ENCODE peak calls at places on chromosomes 16 and 17, in eight cellular contexts. One of them, this sample, is unnamed.

GRCh38 chr17:48046296-48046695 is 1.9 kb upstream of the NFE2L1 start:
- DNase-seq in mammary epithelial cell: no peak
- DNase-seq in pancreas: no peak
- DNase-seq in fibroblast of lung: no peak
- DNase-seq in heart left ventricle: no peak
- DNase-seq in NT2/D1: no peak
- DNase-seq in small intestine: no peak
- DNase-seq in CD8-positive, alpha-beta T cell: no peak
- DNase-seq in this sample: no peak

GRCh38 chr17:57993471-57994365 is 5.7 kb upstream of the VEZF1 start:
- DNase-seq in mammary epithelial cell: no peak
- DNase-seq in pancreas: no peak
- DNase-seq in fibroblast of lung: no peak
- DNase-seq in heart left ventricle: no peak
- DNase-seq in NT2/D1: no peak
- DNase-seq in small intestine: peak; percentile 41
- DNase-seq in CD8-positive, alpha-beta T cell: no peak
- DNase-seq in this sample: no peak

GRCh38 chr17:58313815-58314705 is 14.5 kb downstream of the TSPOAP1 start:
- DNase-seq in mammary epithelial cell: no peak
- DNase-seq in pancreas: no peak
- DNase-seq in fibroblast of lung: no peak
- DNase-seq in heart left ventricle: no peak
- DNase-seq in NT2/D1: no peak
- DNase-seq in small intestine: no peak
- DNase-seq in CD8-positive, alpha-beta T cell: no peak
- DNase-seq in this sample: no peak

GRCh38 chr16:2148714-2149629 is 547 bp downstream of the RAB26 start:
- DNase-seq in mammary epithelial cell: peak; percentile 48
- DNase-seq in pancreas: peak; percentile 64
- DNase-seq in fibroblast of lung: no peak
- DNase-seq in heart left ventricle: no peak
- DNase-seq in NT2/D1: no peak
- DNase-seq in small intestine: peak; percentile 23
- DNase-seq in CD8-positive, alpha-beta T cell: no peak
- DNase-seq in this sample: no peak

GRCh38 chr16:70679653-70680494 is 6.0 kb downstream of the MTSS2 start:
- DNase-seq in mammary epithelial cell: no peak
- DNase-seq in pancreas: no peak
- DNase-seq in fibroblast of lung: no peak
- DNase-seq in heart left ventricle: peak; percentile 38
- DNase-seq in NT2/D1: no peak
- DNase-seq in small intestine: no peak
- DNase-seq in CD8-positive, alpha-beta T cell: no peak
- DNase-seq in this sample: no peak

GRCh38 chr16:17836868-17837602 is 366.3 kb upstream of the XYLT1 start:
- DNase-seq in mammary epithelial cell: peak; percentile 93
- DNase-seq in pancreas: no peak
- DNase-seq in fibroblast of lung: peak; percentile 86
- DNase-seq in heart left ventricle: no peak
- DNase-seq in NT2/D1: peak; percentile 93
- DNase-seq in small intestine: no peak
- DNase-seq in CD8-positive, alpha-beta T cell: no peak
- DNase-seq in this sample: peak; percentile 98

GRCh38 chr17:19454074-19454473 is 43.0 kb downstream of the RNF112 start:
- DNase-seq in mammary epithelial cell: no peak
- DNase-seq in pancreas: no peak
- DNase-seq in fibroblast of lung: no peak
- DNase-seq in heart left ventricle: no peak
- DNase-seq in NT2/D1: no peak
- DNase-seq in small intestine: no peak
- DNase-seq in CD8-positive, alpha-beta T cell: no peak
- DNase-seq in this sample: no peak

GRCh38 chr16:56608876-56609462 is 585 bp downstream of the MT2A start:
- DNase-seq in mammary epithelial cell: no peak
- DNase-seq in pancreas: peak; percentile 22
- DNase-seq in fibroblast of lung: no peak
- DNase-seq in heart left ventricle: peak; percentile 36
- DNase-seq in NT2/D1: no peak
- DNase-seq in small intestine: no peak
- DNase-seq in CD8-positive, alpha-beta T cell: no peak
- DNase-seq in this sample: no peak

GRCh38 chr17:39231091-39231561 is 5.4 kb upstream of the STAC2 start:
- DNase-seq in mammary epithelial cell: no peak
- DNase-seq in pancreas: no peak
- DNase-seq in fibroblast of lung: no peak
- DNase-seq in heart left ventricle: no peak
- DNase-seq in NT2/D1: no peak
- DNase-seq in small intestine: no peak
- DNase-seq in CD8-positive, alpha-beta T cell: no peak
- DNase-seq in this sample: no peak

GRCh38 chr17:8499614-8500013 is 63.9 kb downstream of the NDEL1 start:
- DNase-seq in mammary epithelial cell: no peak
- DNase-seq in pancreas: no peak
- DNase-seq in fibroblast of lung: no peak
- DNase-seq in heart left ventricle: no peak
- DNase-seq in NT2/D1: no peak
- DNase-seq in small intestine: no peak
- DNase-seq in CD8-positive, alpha-beta T cell: no peak
- DNase-seq in this sample: no peak

GRCh38 chr17:44543213-44543904 is 13.9 kb upstream of the FZD2 start:
- DNase-seq in mammary epithelial cell: peak; percentile 57
- DNase-seq in pancreas: no peak
- DNase-seq in fibroblast of lung: peak; percentile 80
- DNase-seq in heart left ventricle: no peak
- DNase-seq in NT2/D1: peak; percentile 92
- DNase-seq in small intestine: no peak
- DNase-seq in CD8-positive, alpha-beta T cell: no peak
- DNase-seq in this sample: peak; percentile 86

GRCh38 chr17:54814371-54814770 is 86.3 kb upstream of the TOM1L1 start:
- DNase-seq in mammary epithelial cell: no peak
- DNase-seq in pancreas: no peak
- DNase-seq in fibroblast of lung: no peak
- DNase-seq in heart left ventricle: no peak
- DNase-seq in NT2/D1: no peak
- DNase-seq in small intestine: no peak
- DNase-seq in CD8-positive, alpha-beta T cell: no peak
- DNase-seq in this sample: no peak

GRCh38 chr17:76271669-76272540 is 6.8 kb downstream of the UBALD2 start:
- DNase-seq in mammary epithelial cell: no peak
- DNase-seq in pancreas: peak; percentile 82
- DNase-seq in fibroblast of lung: no peak
- DNase-seq in heart left ventricle: peak; percentile 50
- DNase-seq in NT2/D1: no peak
- DNase-seq in small intestine: peak; percentile 59
- DNase-seq in CD8-positive, alpha-beta T cell: peak; percentile 32
- DNase-seq in this sample: no peak

GRCh38 chr16:693364-693763 is 3.2 kb upstream of the WDR24 start:
- DNase-seq in mammary epithelial cell: no peak
- DNase-seq in pancreas: no peak
- DNase-seq in fibroblast of lung: no peak
- DNase-seq in heart left ventricle: no peak
- DNase-seq in NT2/D1: no peak
- DNase-seq in small intestine: no peak
- DNase-seq in CD8-positive, alpha-beta T cell: no peak
- DNase-seq in this sample: no peak

GRCh38 chr17:38600906-38601305 is 4.8 kb downstream of the SRCIN1 start:
- DNase-seq in mammary epithelial cell: no peak
- DNase-seq in pancreas: no peak
- DNase-seq in fibroblast of lung: no peak
- DNase-seq in heart left ventricle: no peak
- DNase-seq in NT2/D1: no peak
- DNase-seq in small intestine: no peak
- DNase-seq in CD8-positive, alpha-beta T cell: no peak
- DNase-seq in this sample: no peak

GRCh38 chr17:8499171-8499570 is 63.5 kb downstream of the NDEL1 start:
- DNase-seq in mammary epithelial cell: no peak
- DNase-seq in pancreas: no peak
- DNase-seq in fibroblast of lung: no peak
- DNase-seq in heart left ventricle: no peak
- DNase-seq in NT2/D1: no peak
- DNase-seq in small intestine: no peak
- DNase-seq in CD8-positive, alpha-beta T cell: no peak
- DNase-seq in this sample: no peak

GRCh38 chr16:80684136-80684765 is 120.1 kb downstream of the CDYL2 start:
- DNase-seq in mammary epithelial cell: no peak
- DNase-seq in pancreas: no peak
- DNase-seq in fibroblast of lung: no peak
- DNase-seq in heart left ventricle: no peak
- DNase-seq in NT2/D1: no peak
- DNase-seq in small intestine: no peak
- DNase-seq in CD8-positive, alpha-beta T cell: no peak
- DNase-seq in this sample: no peak

GRCh38 chr16:78122774-78123315 is 23.4 kb downstream of the WWOX start:
- DNase-seq in mammary epithelial cell: peak; percentile 57
- DNase-seq in pancreas: no peak
- DNase-seq in fibroblast of lung: peak; percentile 77
- DNase-seq in heart left ventricle: no peak
- DNase-seq in NT2/D1: no peak
- DNase-seq in small intestine: peak; percentile 65
- DNase-seq in CD8-positive, alpha-beta T cell: no peak
- DNase-seq in this sample: peak; percentile 10

DNA sequence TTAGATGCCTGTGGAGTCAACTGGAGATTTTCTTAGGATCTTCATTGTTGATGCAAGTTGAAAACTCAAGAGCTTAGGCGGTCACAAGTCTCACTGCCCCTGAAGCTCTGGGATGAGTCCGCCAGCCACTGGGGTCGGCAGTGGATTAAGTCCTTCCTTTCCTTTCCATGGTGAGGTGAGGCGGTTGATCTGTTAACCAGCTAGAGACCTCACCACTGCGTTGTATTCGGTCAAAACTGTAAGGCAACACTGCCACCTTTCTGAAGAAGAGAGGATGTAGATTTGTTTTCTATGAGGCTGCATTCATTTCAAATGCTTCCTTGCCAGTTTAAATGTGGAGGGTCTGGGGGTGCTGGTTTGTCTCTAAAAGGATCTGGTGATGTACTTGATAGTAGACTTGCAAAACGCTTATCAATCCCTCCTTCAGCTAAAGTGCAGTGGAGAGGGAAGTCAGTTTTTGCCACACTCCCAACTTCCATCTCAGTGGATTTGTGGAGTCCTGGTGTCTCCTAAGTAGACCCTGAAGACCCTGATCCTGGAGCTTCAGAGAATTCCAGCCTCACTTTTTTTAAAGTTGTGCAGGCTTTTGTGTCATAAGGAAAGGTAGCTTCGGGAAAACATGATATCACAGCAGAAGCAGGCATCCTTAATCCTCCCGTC is 1.7 kb downstream of the MYOCD start:
- DNase-seq in mammary epithelial cell: no peak
- DNase-seq in pancreas: no peak
- DNase-seq in fibroblast of lung: peak; percentile 77
- DNase-seq in heart left ventricle: peak; percentile 46
- DNase-seq in NT2/D1: peak; percentile 32
- DNase-seq in small intestine: peak; percentile 56
- DNase-seq in CD8-positive, alpha-beta T cell: no peak
- DNase-seq in this sample: peak; percentile 78
- H3K4me3 ChIP-seq in mammary epithelial cell: no peak overlapping the region
- H3K4me3 ChIP-seq in pancreas: no peak overlapping the region
- H3K4me3 ChIP-seq in fibroblast of lung: no peak overlapping the region
- H3K4me3 ChIP-seq in heart left ventricle: peak overlapping the region; percentile 53
- H3K4me3 ChIP-seq in NT2/D1: peak overlapping the region; percentile 11
- H3K4me3 ChIP-seq in small intestine: no peak overlapping the region
- H3K4me3 ChIP-seq in CD8-positive, alpha-beta T cell: no peak overlapping the region
- H3K4me3 ChIP-seq in this sample: no peak overlapping the region

GRCh38 chr17:17088511-17089205 is 46.4 kb downstream of the MPRIP start:
- DNase-seq in mammary epithelial cell: no peak
- DNase-seq in pancreas: no peak
- DNase-seq in fibroblast of lung: no peak
- DNase-seq in heart left ventricle: no peak
- DNase-seq in NT2/D1: no peak
- DNase-seq in small intestine: no peak
- DNase-seq in CD8-positive, alpha-beta T cell: no peak
- DNase-seq in this sample: no peak

GRCh38 chr17:17088104-17088485 is 45.8 kb downstream of the MPRIP start:
- DNase-seq in mammary epithelial cell: no peak
- DNase-seq in pancreas: no peak
- DNase-seq in fibroblast of lung: no peak
- DNase-seq in heart left ventricle: no peak
- DNase-seq in NT2/D1: no peak
- DNase-seq in small intestine: no peak
- DNase-seq in CD8-positive, alpha-beta T cell: no peak
- DNase-seq in this sample: no peak

GRCh38 chr17:17090642-17091103 is 48.4 kb downstream of the MPRIP start:
- DNase-seq in mammary epithelial cell: peak; percentile 51
- DNase-seq in pancreas: peak; percentile 77
- DNase-seq in fibroblast of lung: no peak
- DNase-seq in heart left ventricle: no peak
- DNase-seq in NT2/D1: no peak
- DNase-seq in small intestine: peak; percentile 90
- DNase-seq in CD8-positive, alpha-beta T cell: no peak
- DNase-seq in this sample: no peak

GRCh38 chr17:17089796-17090641 is 47.8 kb downstream of the MPRIP start:
- DNase-seq in mammary epithelial cell: no peak
- DNase-seq in pancreas: no peak
- DNase-seq in fibroblast of lung: no peak
- DNase-seq in heart left ventricle: no peak
- DNase-seq in NT2/D1: no peak
- DNase-seq in small intestine: peak; percentile 87
- DNase-seq in CD8-positive, alpha-beta T cell: no peak
- DNase-seq in this sample: no peak

GRCh38 chr17:17089206-17089550 is 46.9 kb downstream of the MPRIP start:
- DNase-seq in mammary epithelial cell: no peak
- DNase-seq in pancreas: no peak
- DNase-seq in fibroblast of lung: no peak
- DNase-seq in heart left ventricle: no peak
- DNase-seq in NT2/D1: no peak
- DNase-seq in small intestine: no peak
- DNase-seq in CD8-positive, alpha-beta T cell: no peak
- DNase-seq in this sample: no peak
- H3K4me3 ChIP-seq in mammary epithelial cell: no peak overlapping the region
- H3K4me3 ChIP-seq in pancreas: no peak overlapping the region
- H3K4me3 ChIP-seq in fibroblast of lung: no peak overlapping the region
- H3K4me3 ChIP-seq in heart left ventricle: no peak overlapping the region
- H3K4me3 ChIP-seq in NT2/D1: no peak overlapping the region
- H3K4me3 ChIP-seq in small intestine: no peak overlapping the region
- H3K4me3 ChIP-seq in CD8-positive, alpha-beta T cell: no peak overlapping the region
- H3K4me3 ChIP-seq in this sample: no peak overlapping the region

DNA sequence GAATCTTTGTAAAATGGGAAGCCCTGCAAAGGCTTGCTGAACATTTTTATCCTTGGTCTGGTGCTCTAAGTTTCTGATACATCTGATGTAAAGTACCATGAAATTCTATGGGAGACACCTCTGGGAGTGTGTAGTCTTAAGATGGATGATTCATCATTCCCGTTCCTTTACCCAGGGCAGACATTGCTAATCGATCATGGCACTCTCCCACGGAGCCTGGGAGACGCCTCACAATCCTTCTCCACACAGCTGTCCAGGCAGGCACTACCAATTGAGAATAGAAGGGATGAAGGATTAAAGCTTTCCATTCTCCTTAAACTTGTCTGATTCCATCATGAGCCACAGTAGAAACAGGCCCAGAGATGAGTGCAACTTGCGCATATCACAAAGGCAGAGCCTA is 144.8 kb downstream of the GSG1L start:
- DNase-seq in mammary epithelial cell: peak; percentile 6
- DNase-seq in pancreas: no peak
- DNase-seq in fibroblast of lung: no peak
- DNase-seq in heart left ventricle: no peak
- DNase-seq in NT2/D1: no peak
- DNase-seq in small intestine: no peak
- DNase-seq in CD8-positive, alpha-beta T cell: no peak
- DNase-seq in this sample: no peak
- H3K4me3 ChIP-seq in mammary epithelial cell: no peak overlapping the region
- H3K4me3 ChIP-seq in pancreas: no peak overlapping the region
- H3K4me3 ChIP-seq in fibroblast of lung: no peak overlapping the region
- H3K4me3 ChIP-seq in heart left ventricle: no peak overlapping the region
- H3K4me3 ChIP-seq in NT2/D1: no peak overlapping the region
- H3K4me3 ChIP-seq in small intestine: no peak overlapping the region
- H3K4me3 ChIP-seq in CD8-positive, alpha-beta T cell: no peak overlapping the region
- H3K4me3 ChIP-seq in this sample: no peak overlapping the region

GRCh38 chr16:19767497-19767896 is 49.4 kb downstream of the IQCK start:
- DNase-seq in mammary epithelial cell: no peak
- DNase-seq in pancreas: no peak
- DNase-seq in fibroblast of lung: no peak
- DNase-seq in heart left ventricle: no peak
- DNase-seq in NT2/D1: no peak
- DNase-seq in small intestine: no peak
- DNase-seq in CD8-positive, alpha-beta T cell: no peak
- DNase-seq in this sample: no peak
- H3K4me3 ChIP-seq in mammary epithelial cell: no peak overlapping the region
- H3K4me3 ChIP-seq in pancreas: no peak overlapping the region
- H3K4me3 ChIP-seq in fibroblast of lung: no peak overlapping the region
- H3K4me3 ChIP-seq in heart left ventricle: no peak overlapping the region
- H3K4me3 ChIP-seq in NT2/D1: no peak overlapping the region
- H3K4me3 ChIP-seq in small intestine: no peak overlapping the region
- H3K4me3 ChIP-seq in CD8-positive, alpha-beta T cell: no peak overlapping the region
- H3K4me3 ChIP-seq in this sample: no peak overlapping the region